ENCODE peak calls at places on chromosomes 12 and 14, in seven cellular contexts. K is endothelial cell, G is A549, T is Calu3, F is neural progenitor cell, D is GM13976, W is natural killer cell. V is an unnamed sample.

GRCh38 chr14:103828315-103828967 is 18.9 kb downstream of the PPP1R13B start:
- DNase-seq in K (no peak), G (no peak), T (peak), F (no peak), D (no peak), W (no peak), V (no peak)

GRCh38 chr14:47278233-47278842 is 397.1 kb downstream of the MDGA2 start:
- DNase-seq in K (peak), G (peak), T (peak), F (peak), D (peak), W (no peak), V (peak)

GRCh38 chr12:3964404-3964803 is 91.2 kb upstream of the PARP11 start:
- DNase-seq in K (peak), G (peak), T (no peak), F (peak), D (peak), W (no peak), V (no peak)

GRCh38 chr12:49345048-49345839 is 1.4 kb upstream of the DNAJC22 start:
- DNase-seq in K (peak), G (no peak), T (peak), F (peak), D (peak), W (no peak), V (no peak)

GRCh38 chr12:47360771-47361388 is 281.1 kb upstream of the AMIGO2 start:
- DNase-seq in K (peak), G (no peak), T (no peak), F (no peak), D (no peak), W (no peak), V (no peak)

GRCh38 chr12:103884316-103884715 is 43.3 kb upstream of the NT5DC3 start:
- DNase-seq in K (no peak), G (peak), T (peak), F (peak), D (peak), W (no peak), V (no peak)

GRCh38 chr14:51517116-51517515 is 134.6 kb upstream of the FRMD6 start:
- DNase-seq in K (no peak), G (no peak), T (no peak), F (no peak), D (no peak), W (no peak), V (no peak)

GRCh38 chr12:75908961-75909699 is 122.4 kb downstream of the PHLDA1 start:
- DNase-seq in K (peak), G (peak), T (no peak), F (no peak), D (no peak), W (no peak), V (no peak)

GRCh38 chr12:76455582-76456345 is 103.8 kb downstream of the OSBPL8 start:
- DNase-seq in K (peak), G (peak), T (peak), F (peak), D (peak), W (no peak), V (no peak)

GRCh38 chr14:45112886-45113772 is 21.2 kb downstream of the FKBP3 start:
- DNase-seq in K (no peak), G (peak), T (no peak), F (no peak), D (no peak), W (no peak), V (no peak)

GRCh38 chr14:89617471-89618291 is 200.6 kb upstream of the FOXN3 start:
- DNase-seq in K (peak), G (no peak), T (no peak), F (peak), D (peak), W (peak), V (no peak)

GRCh38 chr14:68666206-68666730 is 126.6 kb downstream of the ZFP36L1 start:
- DNase-seq in K (no peak), G (no peak), T (no peak), F (no peak), D (no peak), W (no peak), V (peak)

GRCh38 chr12:7035464-7035863 is 17.2 kb upstream of the LPCAT3 start:
- DNase-seq in K (no peak), G (no peak), T (no peak), F (no peak), D (no peak), W (no peak), V (no peak)

GRCh38 chr12:26212988-26213387 is 17.6 kb downstream of the SSPN start:
- DNase-seq in K (no peak), G (no peak), T (no peak), F (no peak), D (no peak), W (no peak), V (no peak)

GRCh38 chr12:106301611-106302321 is 767 bp upstream of the TCP11L2 start:
- DNase-seq in K (peak), G (peak), T (peak), F (peak), D (peak), W (peak), V (no peak)

GRCh38 chr14:58077621-58078020 is 74.4 kb downstream of the ARMH4 start:
- DNase-seq in K (no peak), G (no peak), T (no peak), F (no peak), D (no peak), W (no peak), V (no peak)

GRCh38 chr12:130486891-130487416 is 149.3 kb downstream of the PIWIL1 start:
- DNase-seq in K (no peak), G (no peak), T (no peak), F (no peak), D (no peak), W (no peak), V (no peak)

GRCh38 chr12:130847097-130847496 is 8.0 kb upstream of the STX2 start:
- DNase-seq in K (no peak), G (no peak), T (no peak), F (no peak), D (no peak), W (no peak), V (no peak)

GRCh38 chr12:117141097-117141898 is 42.1 kb upstream of the TESC start:
- DNase-seq in K (no peak), G (no peak), T (no peak), F (no peak), D (no peak), W (no peak), V (no peak)

GRCh38 chr14:31926123-31926522 is 151.0 kb upstream of the ARHGAP5 start:
- DNase-seq in K (no peak), G (peak), T (no peak), F (peak), D (peak), W (no peak), V (no peak)

DNA sequence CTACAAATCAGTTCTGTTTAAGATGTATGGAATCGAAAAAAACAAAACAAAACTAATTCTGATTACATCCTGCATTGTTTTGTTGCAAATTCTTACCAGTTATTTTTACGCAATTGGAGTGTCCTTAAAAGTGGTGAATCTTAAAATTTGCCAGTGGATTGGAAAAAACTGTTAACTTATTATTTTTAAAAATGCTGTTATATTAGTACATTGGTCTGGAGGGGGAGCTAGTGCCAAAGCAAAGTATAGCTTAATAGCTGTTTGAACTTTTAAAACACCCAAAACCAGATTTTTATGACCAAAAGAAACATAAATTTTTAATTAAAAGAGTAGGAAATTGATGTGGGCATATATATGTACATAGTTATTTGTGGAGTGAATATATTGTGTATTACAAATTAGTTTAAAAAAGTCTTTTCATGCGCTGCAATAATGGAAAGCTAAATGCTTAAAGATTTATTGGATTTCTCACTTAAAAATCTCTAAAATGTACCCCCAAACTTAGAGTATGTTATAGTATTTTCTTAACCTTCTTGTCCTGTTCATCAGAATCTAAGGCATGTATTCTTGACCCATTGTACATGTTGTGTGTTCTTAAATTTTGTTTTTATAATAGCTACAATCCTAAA is 2.5 kb downstream of the FUT8 start:
- DNase-seq in K (no peak), G (peak), T (peak), F (peak), D (peak), W (no peak), V (no peak)
- TF ChIP-seq CTCF in K (no peak), G (peak), T (no peak), F (peak), D (no peak), W (peak), V (peak)

DNA sequence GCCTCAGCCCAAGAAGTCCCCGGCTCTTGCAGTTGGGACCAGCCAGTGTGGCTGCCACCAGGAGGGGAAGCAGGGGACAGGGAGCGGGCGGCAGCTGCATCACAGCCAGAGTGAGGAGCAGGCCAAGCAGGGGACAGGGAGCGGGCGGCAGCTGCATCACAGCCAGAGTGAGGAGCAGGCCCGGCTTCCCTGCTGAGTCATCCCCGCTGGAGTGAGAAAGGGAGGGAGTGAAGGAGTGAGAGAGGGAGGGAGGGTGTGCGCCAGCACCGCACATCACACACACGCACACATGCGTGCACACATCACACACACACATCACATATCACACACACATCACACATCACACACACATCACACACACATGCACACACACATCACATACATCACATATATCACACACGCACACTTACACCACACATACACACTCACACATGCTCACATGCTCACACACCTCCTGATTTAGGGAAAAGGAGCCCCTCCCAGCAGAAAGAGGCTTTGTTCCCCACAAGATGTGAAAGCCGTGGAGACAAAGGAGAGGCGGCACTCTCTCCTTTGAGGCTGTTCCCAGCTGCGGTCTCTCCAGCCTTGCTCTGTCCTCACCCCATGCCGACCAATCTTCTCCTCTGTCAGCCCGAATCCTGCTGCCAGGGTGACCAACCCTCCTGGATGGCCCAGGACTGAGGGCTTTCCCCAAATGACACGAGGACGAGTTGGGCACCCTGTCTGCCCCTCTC is 16.8 kb upstream of the ZDHHC22 start:
- DNase-seq in K (no peak), G (peak), T (peak), F (peak), D (no peak), W (no peak), V (no peak)
- TF ChIP-seq CTCF in K (no peak), G (no peak), T (no peak), F (no peak), D (no peak), W (no peak), V (no peak)

GRCh38 chr12:72133497-72134055 is 138.6 kb upstream of the TRHDE start:
- DNase-seq in K (no peak), G (no peak), T (no peak), F (peak), D (no peak), W (no peak), V (no peak)
- TF ChIP-seq CTCF in K (no peak), G (no peak), T (no peak), F (peak), D (no peak), W (no peak), V (no peak)

GRCh38 chr12:10331642-10332239 is 24.1 kb downstream of the KLRD1 start:
- DNase-seq in K (peak), G (peak), T (peak), F (peak), D (peak), W (no peak), V (no peak)
- TF ChIP-seq CTCF in K (no peak), G (peak), T (peak), F (peak), D (peak), W (peak), V (no peak)

GRCh38 chr14:61468063-61468825 is 146.9 kb downstream of the PRKCH start:
- DNase-seq in K (no peak), G (no peak), T (no peak), F (no peak), D (no peak), W (no peak), V (no peak)

GRCh38 chr14:61466905-61467280 is 145.5 kb downstream of the PRKCH start:
- DNase-seq in K (no peak), G (no peak), T (no peak), F (no peak), D (no peak), W (no peak), V (no peak)

GRCh38 chr14:61466249-61466904 is 145.0 kb downstream of the PRKCH start:
- DNase-seq in K (no peak), G (peak), T (no peak), F (peak), D (no peak), W (no peak), V (no peak)

GRCh38 chr14:61469771-61470170 is 148.4 kb downstream of the PRKCH start:
- DNase-seq in K (no peak), G (no peak), T (no peak), F (no peak), D (no peak), W (no peak), V (no peak)

DNA sequence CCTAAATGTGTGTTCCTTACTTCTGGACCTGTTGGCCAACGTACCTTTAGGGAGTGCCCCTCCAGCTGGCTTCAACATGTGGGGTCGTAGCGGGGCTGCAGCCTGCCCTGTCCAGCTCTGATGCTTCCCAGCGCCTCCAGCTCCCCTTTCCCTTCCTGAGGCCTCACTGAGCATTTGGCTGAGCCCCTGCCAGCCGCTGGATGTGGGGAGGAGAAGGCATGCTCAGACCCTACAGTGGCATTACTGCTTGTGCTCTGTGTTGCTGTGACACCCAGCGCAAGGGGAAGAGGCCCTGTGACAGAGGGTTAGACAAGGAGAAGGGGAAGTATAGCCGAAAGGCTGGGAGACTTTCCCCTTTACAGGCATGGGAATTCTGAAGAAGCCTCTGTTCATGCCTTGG is 145.9 kb downstream of the PRKCH start:
- DNase-seq in K (no peak), G (no peak), T (no peak), F (no peak), D (no peak), W (no peak), V (no peak)
- TF ChIP-seq CTCF in K (no peak), G (no peak), T (no peak), F (no peak), D (no peak), W (no peak), V (no peak)

DNA sequence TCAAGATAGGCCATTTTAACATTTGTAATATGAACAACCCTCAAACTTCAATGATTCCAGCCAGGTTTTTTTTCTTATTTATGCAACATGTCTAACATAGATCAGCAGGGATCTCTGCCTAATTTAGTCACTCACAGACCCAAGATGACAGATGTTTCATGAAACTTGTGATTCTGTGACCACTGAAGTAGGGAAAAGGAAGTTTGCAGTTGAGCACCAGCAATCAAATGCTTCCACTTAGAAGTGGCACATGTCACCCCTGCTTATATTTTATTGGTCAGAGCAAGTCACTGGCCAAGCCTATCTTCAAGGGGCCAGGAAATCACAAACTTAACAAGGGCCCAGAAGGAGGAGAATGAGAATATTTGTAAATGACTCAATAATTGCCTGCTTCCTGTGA is 150.6 kb downstream of the BCAT1 start:
- DNase-seq in K (no peak), G (no peak), T (no peak), F (no peak), D (peak), W (no peak), V (no peak)
- TF ChIP-seq CTCF in K (no peak), G (no peak), T (no peak), F (no peak), D (no peak), W (no peak), V (no peak)

GRCh38 chr12:44526655-44527199 is 349.4 kb downstream of the NELL2 start:
- DNase-seq in K (no peak), G (no peak), T (no peak), F (no peak), D (no peak), W (no peak), V (no peak)
- TF ChIP-seq CTCF in K (peak), G (no peak), T (no peak), F (peak), D (no peak), W (no peak), V (no peak)

DNA sequence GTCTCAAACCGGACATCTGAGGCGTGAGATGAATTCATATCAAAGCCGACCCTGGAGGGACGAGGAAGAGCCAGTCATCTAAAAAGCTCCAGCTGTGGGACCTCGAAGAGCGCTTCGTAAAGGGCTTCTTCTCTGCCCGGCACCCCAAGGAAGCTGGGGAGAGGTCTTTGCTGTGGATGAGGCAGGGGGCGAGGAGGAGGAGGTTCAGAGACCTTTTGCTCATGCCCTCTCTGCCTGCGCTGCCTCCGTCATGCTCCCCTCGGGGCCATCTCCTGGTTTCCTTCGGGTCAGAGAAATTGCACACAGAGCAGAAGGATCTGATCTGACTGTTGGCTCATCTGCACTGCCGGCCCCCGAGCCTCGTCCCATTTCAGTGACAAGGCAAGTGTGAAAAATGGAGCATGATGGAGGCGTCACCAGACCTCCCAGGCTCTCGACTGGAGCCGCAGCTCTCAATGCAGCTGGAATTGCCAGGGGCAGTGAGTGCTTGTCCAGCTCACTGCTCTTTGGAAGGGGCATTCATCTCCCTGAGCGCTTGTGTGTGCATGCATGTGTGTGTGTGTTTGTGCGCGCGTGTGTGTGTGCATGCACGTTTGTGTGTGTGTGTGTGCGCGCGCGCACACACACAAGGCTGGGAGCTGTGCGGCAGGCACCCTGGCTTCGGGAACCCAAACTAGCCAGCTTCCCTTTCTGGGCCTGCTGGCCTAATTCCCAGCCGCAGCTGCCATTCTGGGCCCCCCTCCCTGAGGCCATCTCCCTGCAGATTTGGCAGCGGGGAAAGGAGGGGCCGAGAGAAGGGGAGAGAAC is 9.2 kb downstream of the CABP1 start:
- DNase-seq in K (no peak), G (no peak), T (no peak), F (peak), D (no peak), W (no peak), V (no peak)
- TF ChIP-seq CTCF in K (peak), G (no peak), T (peak), F (no peak), D (no peak), W (peak), V (no peak)

DNA sequence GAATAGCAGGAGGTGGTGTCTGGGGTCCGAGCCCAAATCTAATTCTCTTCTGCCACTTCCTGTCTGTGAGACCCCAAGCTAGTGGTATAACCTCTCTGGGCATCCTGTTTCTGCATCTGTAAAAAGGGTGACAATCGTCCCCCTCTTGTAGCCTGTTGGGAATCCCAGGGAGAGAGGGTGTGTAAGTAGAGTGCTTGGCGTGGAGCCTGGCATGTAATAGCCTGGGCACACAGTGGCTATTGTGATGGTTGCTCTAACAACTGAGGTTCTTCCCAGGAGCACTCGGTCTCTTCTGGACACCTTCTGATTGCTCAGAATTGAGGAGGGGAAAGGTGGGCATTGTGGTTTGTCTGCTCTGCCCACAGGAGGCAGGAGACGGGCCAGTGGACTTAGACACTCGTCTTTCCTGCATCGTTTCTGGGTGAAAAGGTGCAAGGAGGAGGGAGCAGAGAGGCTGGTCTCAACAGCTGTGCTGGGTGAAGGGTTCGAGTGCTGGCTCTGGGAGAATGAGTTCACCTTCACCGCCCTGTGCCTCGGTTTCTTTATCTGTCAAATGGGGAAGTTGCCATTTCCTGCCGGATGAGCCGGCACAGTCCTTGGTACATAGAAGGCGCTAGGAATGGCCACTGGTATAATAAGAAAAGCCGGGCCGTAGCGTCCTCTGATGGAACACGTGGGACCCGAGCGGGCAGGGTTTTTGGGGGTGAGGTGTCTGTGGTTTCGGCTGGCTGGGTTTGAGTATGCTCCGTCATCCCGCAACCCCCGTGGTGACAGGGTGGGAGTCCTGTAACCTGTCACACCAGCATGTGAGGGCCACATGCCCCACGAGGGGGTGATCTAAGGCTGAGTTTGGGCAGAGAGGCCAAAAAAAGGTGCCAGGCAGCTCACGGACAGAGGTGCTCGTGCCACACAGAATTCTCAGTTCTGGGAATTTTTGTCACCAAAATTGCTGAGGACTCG is 7.2 kb downstream of the BCL7A start:
- DNase-seq in K (no peak), G (no peak), T (no peak), F (no peak), D (peak), W (peak), V (no peak)
- TF ChIP-seq CTCF in K (no peak), G (no peak), T (no peak), F (no peak), D (no peak), W (no peak), V (no peak)